ENCODE peak calls at places on chromosome 15, in eight cellular contexts. Y, U, J, C, W, K, T and I are unnamed samples.

GRCh38 chr15:69342460-69343076 is 43.9 kb downstream of the PAQR5 start:
- DNase-seq in J (no peak), C (no peak), W (no peak), T (no peak), Y (no peak), K (no peak), U (no peak), I (no peak)

GRCh38 chr15:62883938-62884479 is 158.5 kb upstream of the TPM1 start:
- DNase-seq in C (no peak), U (no peak), W (no peak), T (no peak), K (no peak), J (no peak), Y (no peak), I (no peak)

GRCh38 chr15:73983773-73984172 is 8.3 kb downstream of the STOML1 start:
- DNase-seq in W (no peak), J (no peak), Y (no peak), K (no peak), U (no peak), T (no peak), C (no peak), I (no peak)

GRCh38 chr15:31606261-31606669 is 279.6 kb downstream of the KLF13 start:
- DNase-seq in J (no peak), K (no peak), C (no peak), Y (peak; percentile 13), U (no peak), W (no peak), T (no peak), I (no peak)

GRCh38 chr15:68317281-68318007 is 39.9 kb downstream of the FEM1B start:
- DNase-seq in J (no peak), Y (no peak), W (no peak), K (no peak), U (no peak), C (no peak), T (no peak), I (peak; percentile 64)

GRCh38 chr15:92466834-92467233 is 73.2 kb downstream of the ST8SIA2 start:
- DNase-seq in C (no peak), W (no peak), J (no peak), T (no peak), K (no peak), Y (no peak), U (no peak), I (no peak)

GRCh38 chr15:68819451-68820204 is 1.1 kb downstream of the ANP32A start:
- DNase-seq in T (peak; percentile 37), W (no peak), K (peak; percentile 47), U (peak; percentile 54), J (peak; percentile 66), C (peak; percentile 49), Y (peak; percentile 60), I (peak; percentile 88)

GRCh38 chr15:38699633-38700230 is 135.1 kb upstream of the RASGRP1 start:
- DNase-seq in C (peak; percentile 31), Y (peak; percentile 50), U (no peak), J (peak; percentile 76), W (peak; percentile 35), K (peak; percentile 65), T (peak; percentile 73), I (no peak)

GRCh38 chr15:27865323-27865922 is 233.7 kb downstream of the OCA2 start:
- DNase-seq in J (no peak), C (no peak), W (no peak), T (no peak), U (no peak), K (no peak), Y (no peak), I (no peak)

GRCh38 chr15:66760968-66761722 is 59.1 kb downstream of the SMAD6 start:
- DNase-seq in K (peak; percentile 52), Y (no peak), W (no peak), J (no peak), T (no peak), U (no peak), C (peak; percentile 59), I (peak; percentile 59)

GRCh38 chr15:63461230-63461629 is 43.2 kb upstream of the USP3 start:
- DNase-seq in U (no peak), K (no peak), C (no peak), J (no peak), Y (no peak), T (peak; percentile 61), W (no peak), I (no peak)

GRCh38 chr15:30770759-30771158 is 133.0 kb upstream of the FAN1 start:
- DNase-seq in K (no peak), Y (no peak), T (no peak), W (no peak), C (no peak), J (no peak), U (no peak), I (no peak)

GRCh38 chr15:37028609-37029287 is 71.6 kb downstream of the MEIS2 start:
- DNase-seq in K (no peak), Y (no peak), C (no peak), W (no peak), T (no peak), J (no peak), U (no peak), I (no peak)

GRCh38 chr15:39397883-39398282 is 183.0 kb upstream of the THBS1 start:
- DNase-seq in T (no peak), K (no peak), U (no peak), C (no peak), Y (no peak), W (no peak), J (peak; percentile 48), I (no peak)

GRCh38 chr15:51121631-51122225 is 27.0 kb upstream of the TNFAIP8L3 start:
- DNase-seq in C (no peak), W (no peak), T (no peak), Y (no peak), U (no peak), K (no peak), J (no peak), I (no peak)

GRCh38 chr15:81085898-81086297 is 48.2 kb upstream of the CFAP161 start:
- DNase-seq in W (no peak), T (no peak), U (no peak), C (no peak), J (no peak), K (no peak), Y (no peak), I (no peak)
- H3K4me3 ChIP-seq in W (no peak overlapping the region), T (no peak overlapping the region), U (no peak overlapping the region), C (no peak overlapping the region), J (no peak overlapping the region), K (no peak overlapping the region), Y (no peak overlapping the region), I (no peak overlapping the region)

GRCh38 chr15:98012354-98012753 is 51.9 kb downstream of the ARRDC4 start:
- DNase-seq in W (no peak), T (no peak), U (no peak), K (no peak), Y (no peak), C (no peak), J (no peak), I (no peak)
- TF ChIP-seq POLR2A in W (no peak), T (no peak), U (no peak), K (no peak), Y (no peak), C (no peak), J (no peak), I (no peak)

GRCh38 chr15:85581495-85581894 is 201.1 kb downstream of the AKAP13 start:
- DNase-seq in U (no peak), J (no peak), C (peak; percentile 48), Y (no peak), W (no peak), K (peak; percentile 60), T (peak; percentile 58), I (peak; percentile 87)
- H3K4me3 ChIP-seq in U (peak overlapping the region; percentile 30), J (no peak overlapping the region), C (peak overlapping the region; percentile 52), Y (peak overlapping the region; percentile 48), W (peak overlapping the region; percentile 37), K (peak overlapping the region; percentile 48), T (peak overlapping the region; percentile 52), I (peak overlapping the region; percentile 42)

DNA sequence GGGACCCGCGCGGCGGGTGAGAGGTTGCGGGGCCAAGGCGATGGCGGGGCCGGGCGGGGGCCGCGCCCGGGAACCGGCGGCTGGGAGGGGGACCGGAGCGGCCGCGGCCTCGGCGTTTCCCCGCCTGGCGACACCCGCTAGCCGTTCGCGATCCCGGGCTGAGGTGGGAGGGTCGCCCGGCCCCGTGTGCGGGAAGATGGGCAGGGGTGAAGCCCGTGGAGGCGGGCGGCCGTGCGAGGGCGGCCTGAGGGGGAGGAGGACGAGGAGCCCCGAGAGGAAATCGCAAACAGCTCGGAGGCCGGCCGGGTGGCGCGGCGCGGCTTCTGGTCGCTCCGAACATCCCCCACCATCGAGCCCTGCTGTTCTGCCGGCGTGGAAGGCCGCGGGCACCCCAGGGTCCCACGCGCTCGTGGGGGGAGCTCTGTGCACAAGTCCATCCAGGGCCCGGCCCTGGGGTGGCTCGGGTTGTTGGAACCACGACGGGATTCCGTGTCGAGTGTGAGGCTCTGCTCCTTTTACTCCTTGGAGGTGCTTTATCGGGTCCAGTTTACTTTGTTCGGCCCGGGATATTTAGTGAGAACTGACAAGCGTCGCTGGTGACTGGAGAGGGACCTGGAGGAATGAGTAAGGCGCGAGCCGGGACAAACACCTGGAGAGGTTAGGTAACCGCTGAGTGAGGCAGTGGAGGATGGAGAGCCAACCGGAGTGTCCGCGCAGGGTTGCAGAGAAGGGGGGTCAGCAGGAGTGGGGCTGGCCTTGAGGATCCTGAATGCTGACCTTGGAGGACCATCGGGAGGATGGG is 728 bp downstream of the CRTC3 start:
- DNase-seq in C (peak; percentile 59), T (peak; percentile 44), W (peak; percentile 19), K (peak; percentile 55), J (peak; percentile 68), U (peak; percentile 76), Y (peak; percentile 69), I (peak; percentile 93)
- TF ChIP-seq POLR2A in C (no peak), T (no peak), W (no peak), K (no peak), J (no peak), U (no peak), Y (no peak), I (no peak)